ENCODE peak calls at places on chromosomes 13 and 19, in eight cellular contexts. X is aorta, H is OCI-LY7, N is heart right ventricle, A is mucosa of descending colon, B is upper lobe of left lung, T is SJSA1, P is fibroblast of lung. J is an unnamed sample.

GRCh38 chr13:24208314-24208713 is 47.8 kb downstream of the SPATA13 start:
- DNase-seq in X (no peak), H (no peak), N (no peak), A (no peak), B (no peak), T (peak; percentile 23), P (peak; percentile 90), J (no peak)

GRCh38 chr19:10887616-10888367 is 16.4 kb downstream of the CARM1 start:
- DNase-seq in X (no peak), H (peak; percentile 69), N (no peak), A (no peak), B (peak; percentile 32), T (no peak), P (no peak), J (no peak)

GRCh38 chr13:51926528-51926885 is 64.7 kb downstream of the CCDC70 start:
- DNase-seq in X (no peak), H (no peak), N (no peak), A (no peak), B (no peak), T (no peak), P (no peak), J (no peak)

GRCh38 chr13:41411536-41411935 is 45.8 kb upstream of the RGCC start:
- DNase-seq in X (no peak), H (peak; percentile 65), N (no peak), A (no peak), B (no peak), T (peak; percentile 18), P (peak; percentile 54), J (no peak)

GRCh38 chr13:74009100-74009668 is 125.0 kb downstream of the KLF12 start:
- DNase-seq in X (no peak), H (no peak), N (no peak), A (no peak), B (no peak), T (no peak), P (peak; percentile 8), J (no peak)

GRCh38 chr19:3986260-3987041 is 1.2 kb upstream of the EEF2 start:
- DNase-seq in X (peak; percentile 47), H (peak; percentile 89), N (no peak), A (no peak), B (peak; percentile 61), T (peak; percentile 67), P (peak; percentile 68), J (no peak)

GRCh38 chr13:108000998-108001397 is 214.3 kb downstream of the LIG4 start:
- DNase-seq in X (no peak), H (no peak), N (no peak), A (no peak), B (no peak), T (no peak), P (no peak), J (no peak)

GRCh38 chr19:40217921-40218890 is at the start of gene TTC9B:
- DNase-seq in X (no peak), H (no peak), N (no peak), A (no peak), B (no peak), T (peak; percentile 24), P (no peak), J (no peak)

GRCh38 chr13:47117268-47117667 is 220.4 kb upstream of the HTR2A start:
- DNase-seq in X (no peak), H (no peak), N (no peak), A (no peak), B (no peak), T (peak; percentile 1), P (peak; percentile 83), J (no peak)

GRCh38 chr19:40601061-40601973 is at the start of gene LTBP4:
- DNase-seq in X (peak; percentile 78), H (no peak), N (peak; percentile 82), A (peak; percentile 79), B (no peak), T (no peak), P (peak; percentile 42), J (peak; percentile 78)

GRCh38 chr13:110251227-110251791 is 55.6 kb downstream of the COL4A1 start:
- DNase-seq in X (no peak), H (no peak), N (no peak), A (no peak), B (no peak), T (no peak), P (no peak), J (no peak)

GRCh38 chr19:14871619-14872230 is 14.2 kb downstream of the OR7A17 start:
- DNase-seq in X (no peak), H (peak; percentile 39), N (no peak), A (no peak), B (no peak), T (no peak), P (no peak), J (no peak)

GRCh38 chr19:14528419-14529253 is 758 bp upstream of the TECR start:
- DNase-seq in X (peak; percentile 54), H (no peak), N (peak; percentile 15), A (peak; percentile 58), B (no peak), T (no peak), P (no peak), J (no peak)

GRCh38 chr13:99982741-99983400 is 1.3 kb downstream of the ZIC2 start:
- DNase-seq in X (peak; percentile 40), H (no peak), N (no peak), A (no peak), B (no peak), T (no peak), P (no peak), J (no peak)

GRCh38 chr13:99984463-99985242 is 3.1 kb downstream of the ZIC2 start:
- DNase-seq in X (no peak), H (no peak), N (no peak), A (peak; percentile 33), B (no peak), T (no peak), P (no peak), J (no peak)

GRCh38 chr13:99983401-99984133 is 2.0 kb downstream of the ZIC2 start:
- DNase-seq in X (no peak), H (no peak), N (no peak), A (no peak), B (no peak), T (no peak), P (no peak), J (no peak)

GRCh38 chr13:99985243-99985874 is 3.8 kb downstream of the ZIC2 start:
- DNase-seq in X (no peak), H (no peak), N (no peak), A (peak; percentile 33), B (no peak), T (no peak), P (no peak), J (no peak)

DNA sequence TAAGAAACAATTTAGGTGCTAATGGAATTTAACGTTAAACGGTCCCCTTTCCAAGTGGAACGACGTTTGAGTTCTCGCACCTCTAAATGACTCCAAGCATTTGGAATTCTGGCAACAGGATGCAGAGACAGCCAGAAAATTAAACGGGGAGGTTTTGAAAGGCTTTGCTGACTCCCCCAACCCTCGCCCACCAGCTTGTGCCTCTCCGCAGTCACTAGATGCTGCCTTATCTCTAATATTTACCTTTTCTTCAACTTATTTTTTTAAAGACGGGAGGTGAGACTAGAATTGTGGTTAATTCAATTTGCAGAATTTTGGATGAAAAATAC is 2.5 kb downstream of the ZIC2 start:
- DNase-seq in X (no peak), H (no peak), N (no peak), A (no peak), B (no peak), T (no peak), P (no peak), J (no peak)
- H3K4me3 ChIP-seq in X (no peak overlapping the region), H (no peak overlapping the region), N (no peak overlapping the region), A (no peak overlapping the region), B (no peak overlapping the region), T (no peak overlapping the region), P (no peak overlapping the region), J (no peak overlapping the region)

DNA sequence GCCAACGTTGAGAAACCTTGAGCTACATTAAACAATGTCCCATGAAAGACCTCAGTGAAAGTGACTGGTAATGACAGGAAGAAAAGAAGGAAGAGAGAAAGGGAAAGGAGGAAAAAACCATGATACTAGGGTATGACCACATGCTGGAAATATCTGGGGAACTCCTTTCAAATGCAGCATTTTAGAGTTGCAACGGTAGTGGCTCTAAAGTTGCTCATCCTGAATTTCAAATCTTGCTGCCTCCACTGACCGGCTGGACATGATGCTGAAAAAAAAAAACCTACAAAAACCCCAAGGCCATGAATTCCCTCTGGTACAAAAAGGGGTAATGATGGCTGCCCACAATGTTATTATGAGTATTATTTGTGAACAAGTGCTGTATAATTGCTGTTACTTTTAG is 26.6 kb downstream of the FPR3 start:
- DNase-seq in X (no peak), H (no peak), N (no peak), A (no peak), B (no peak), T (no peak), P (no peak), J (no peak)
- H3K4me1 ChIP-seq in X (no peaks in the 10 kb centered on the region), H (no peaks in the 10 kb centered on the region), N (no peaks in the 10 kb centered on the region), A (no peaks in the 10 kb centered on the region), B (no peaks in the 10 kb centered on the region), T (no peaks in the 10 kb centered on the region), P (no peaks in the 10 kb centered on the region), J (no peaks in the 10 kb centered on the region)

GRCh38 chr13:82938644-82939043 is 943.6 kb downstream of the SLITRK1 start:
- DNase-seq in X (no peak), H (no peak), N (no peak), A (no peak), B (no peak), T (no peak), P (no peak), J (no peak)
- H3K4me3 ChIP-seq in X (no peak overlapping the region), H (no peak overlapping the region), N (no peak overlapping the region), A (no peak overlapping the region), B (no peak overlapping the region), T (no peak overlapping the region), P (no peak overlapping the region), J (no peak overlapping the region)

DNA sequence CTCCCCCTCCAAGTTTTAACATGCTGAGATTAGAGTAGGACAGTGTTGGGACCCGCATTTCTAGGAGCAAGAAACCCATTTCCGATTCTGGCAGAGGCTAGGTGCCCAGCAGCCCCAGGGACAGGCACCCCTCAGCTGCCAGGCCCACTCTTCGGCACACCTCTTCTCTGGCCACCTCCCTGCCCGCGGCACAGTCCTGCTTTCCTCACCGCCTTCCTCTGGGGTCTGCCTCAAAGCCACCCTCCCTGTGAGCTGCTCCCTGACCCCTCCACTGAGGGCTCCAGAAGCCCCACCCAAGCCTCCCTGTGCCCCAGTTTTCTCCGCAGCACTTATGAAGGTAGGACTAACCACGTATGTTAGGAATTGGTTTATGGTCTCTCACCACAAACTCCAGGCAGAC is 79.9 kb downstream of the STK24 start:
- DNase-seq in X (no peak), H (no peak), N (no peak), A (no peak), B (no peak), T (no peak), P (no peak), J (no peak)
- H3K4me1 ChIP-seq in X (no peaks in the 10 kb centered on the region), H (peaks cover 14% of the 10 kb centered on the region), N (peaks cover 3% of the 10 kb centered on the region), A (peaks cover 9% of the 10 kb centered on the region), B (peaks cover 33% of the 10 kb centered on the region), T (peaks cover 28% of the 10 kb centered on the region), P (peaks cover 20% of the 10 kb centered on the region), J (peaks cover 72% of the 10 kb centered on the region)

J was measured in left ventricle myocardium inferior.